ENCODE peak calls at places on chromosome 18, in seven cellular contexts. O is H54; U is Calu3; M is sciatic nerve; C is SK-N-DZ; S is stimulated activated naive CD8-positive, alpha-beta T cell treated with anti-CD3 and anti-CD28 coated beads, Interleukin-15, Interleukin-2, amounts not matched to agents 100 U/mL and 50 U/mL, for 24 hours; A is endodermal cell. Q is an unnamed sample.

GRCh38 chr18:42576141-42576540 is 539.3 kb downstream of the RIT2 start:
- DNase-seq in C (no peak), U (no peak), M (no peak), A (no peak), O (no peak), S (no peak), Q (no peak)

GRCh38 chr18:7174359-7175107 is 56.4 kb upstream of the LRRC30 start:
- DNase-seq in U (peak), S (no peak), O (no peak), M (no peak), A (peak), C (peak), Q (no peak)

GRCh38 chr18:44803019-44803650 is 122.4 kb downstream of the SETBP1 start:
- DNase-seq in M (no peak), A (peak), S (no peak), O (no peak), C (no peak), U (no peak), Q (no peak)

GRCh38 chr18:66949419-66949818 is 345.5 kb upstream of the CDH19 start:
- DNase-seq in C (no peak), M (no peak), A (no peak), S (no peak), U (no peak), O (no peak), Q (no peak)

GRCh38 chr18:56639094-56639361 is 636 bp upstream of the TXNL1 start:
- DNase-seq in S (no peak), C (no peak), U (peak), A (no peak), O (no peak), M (no peak), Q (no peak)

GRCh38 chr18:41820784-41821183 is 134.2 kb upstream of the PIK3C3 start:
- DNase-seq in C (no peak), U (no peak), O (no peak), S (no peak), A (no peak), M (no peak), Q (no peak)

GRCh38 chr18:10081477-10081876 is 167.7 kb downstream of the VAPA start:
- DNase-seq in S (no peak), C (peak), U (no peak), O (no peak), A (no peak), M (no peak), Q (no peak)

GRCh38 chr18:75048776-75049454 is 160.0 kb downstream of the PTGR3 start:
- DNase-seq in U (no peak), M (no peak), O (no peak), A (peak), C (no peak), S (no peak), Q (no peak)

GRCh38 chr18:11392292-11392691 is 217.1 kb upstream of the SLC35G4 start:
- DNase-seq in M (no peak), C (no peak), S (no peak), U (no peak), A (peak), O (peak), Q (no peak)

GRCh38 chr18:50753311-50753710 is 66.5 kb downstream of the MRO start:
- DNase-seq in C (no peak), O (no peak), A (peak), M (no peak), U (no peak), S (no peak), Q (no peak)

GRCh38 chr18:61400016-61400630 is 66.9 kb downstream of the CDH20 start:
- DNase-seq in A (no peak), U (no peak), C (no peak), O (no peak), M (no peak), S (no peak), Q (no peak)

GRCh38 chr18:77106331-77106730 is 26.3 kb downstream of the MBP start:
- DNase-seq in A (no peak), O (no peak), S (peak), U (no peak), M (no peak), C (no peak), Q (peak)

GRCh38 chr18:54679318-54680149 is 88.5 kb downstream of the DYNAP start:
- DNase-seq in U (peak), M (no peak), C (peak), O (peak), A (no peak), S (no peak), Q (no peak)

GRCh38 chr18:58338961-58339722 is 289.7 kb downstream of the ALPK2 start:
- DNase-seq in S (no peak), U (peak), M (no peak), A (peak), O (no peak), C (no peak), Q (no peak)

GRCh38 chr18:13808294-13809024 is 15.5 kb upstream of the MC5R start:
- DNase-seq in M (no peak), U (no peak), O (no peak), S (no peak), A (peak), C (no peak), Q (no peak)

GRCh38 chr18:46071894-46072867 is at the start of gene PSTPIP2:
- DNase-seq in S (peak), O (peak), A (peak), U (peak), C (peak), M (peak), Q (peak)

GRCh38 chr18:45567123-45567522 is 48.2 kb upstream of the SLC14A2 start:
- DNase-seq in M (no peak), U (no peak), O (no peak), C (no peak), A (peak), S (no peak), Q (no peak)

GRCh38 chr18:28365406-28365805 is 188.5 kb upstream of the CDH2 start:
- DNase-seq in M (no peak), S (no peak), A (no peak), O (peak), C (no peak), U (peak), Q (no peak)

GRCh38 chr18:78422336-78422735 is 557.3 kb upstream of the SALL3 start:
- DNase-seq in S (no peak), M (no peak), C (no peak), O (no peak), U (no peak), A (no peak), Q (no peak)

GRCh38 chr18:24710474-24710873 is 250.0 kb downstream of the HRH4 start:
- DNase-seq in U (no peak), C (no peak), M (no peak), O (no peak), S (no peak), A (no peak), Q (no peak)

GRCh38 chr18:10122116-10122515 is 208.3 kb downstream of the VAPA start:
- DNase-seq in A (no peak), C (peak), O (no peak), U (peak), M (no peak), S (no peak), Q (no peak)

GRCh38 chr18:68024716-68025115 is 508.2 kb upstream of the DSEL start:
- DNase-seq in C (no peak), U (no peak), O (no peak), M (no peak), A (no peak), S (no peak), Q (no peak)

Q was measured in activated T-cell treated with anti-CD3 and anti-CD28 coated beads, Interleukin-2, amount 50 U/mL, for 48 hours.